ENCODE peak calls at places on chromosomes 5 and 9, in four cellular contexts. C is NCI-H345, E is T follicular helper cell, Q is type B pancreatic cell. I is an unnamed sample.

GRCh38 chr5:10719965-10720364 is 41.1 kb downstream of the DAP start:
- DNase-seq in E (no peak), Q (no peak), C (no peak), I (no peak)

GRCh38 chr9:5947912-5948311 is 57.2 kb downstream of the MLANA start:
- DNase-seq in E (no peak), Q (no peak), C (no peak), I (no peak)

GRCh38 chr5:134555889-134556311 is 30.4 kb downstream of the JADE2 start:
- DNase-seq in E (peak; percentile 77), C (peak; percentile 38), Q (no peak), I (peak; percentile 84)

GRCh38 chr5:5350101-5350500 is 72.4 kb upstream of the ICE1 start:
- DNase-seq in E (no peak), C (no peak), Q (no peak), I (no peak)

GRCh38 chr5:10562202-10563131 is 1.4 kb upstream of the ANKRD33B start:
- DNase-seq in Q (no peak), C (no peak), E (no peak), I (no peak)

GRCh38 chr5:154923441-154924430 is 14.3 kb downstream of the GEMIN5 start:
- DNase-seq in E (no peak), C (no peak), Q (no peak), I (no peak)

GRCh38 chr9:32264171-32264862 is 120.1 kb upstream of the ACO1 start:
- DNase-seq in C (no peak), E (no peak), Q (no peak), I (no peak)

GRCh38 chr5:137273511-137273910 is 225.6 kb downstream of the SPOCK1 start:
- DNase-seq in E (no peak), Q (no peak), C (no peak), I (no peak)

GRCh38 chr5:149450199-149450598 is 71.1 kb upstream of the IL17B start:
- DNase-seq in C (no peak), E (no peak), Q (no peak), I (no peak)

GRCh38 chr9:72149231-72149975 is at the start of gene GDA:
- DNase-seq in Q (no peak), E (no peak), C (no peak), I (no peak)

GRCh38 chr9:26077860-26078259 is 399.6 kb upstream of the TUSC1 start:
- DNase-seq in Q (no peak), C (no peak), E (no peak), I (no peak)

GRCh38 chr9:88652876-88653275 is 117.9 kb downstream of the NXNL2 start:
- DNase-seq in Q (no peak), C (no peak), E (no peak), I (no peak)

GRCh38 chr9:81549500-81550206 is 139.7 kb downstream of the TLE1 start:
- DNase-seq in E (no peak), C (no peak), Q (no peak), I (no peak)

GRCh38 chr9:99824378-99825157 is 2.9 kb downstream of the NR4A3 start:
- DNase-seq in E (peak; percentile 53), C (no peak), Q (peak; percentile 74), I (no peak)

GRCh38 chr5:76742586-76742985 is 26.7 kb downstream of the F2R start:
- DNase-seq in E (no peak), C (no peak), Q (no peak), I (no peak)

GRCh38 chr5:14790220-14790619 is 81.4 kb downstream of the ANKH start:
- DNase-seq in E (no peak), C (no peak), Q (no peak), I (no peak)

GRCh38 chr5:74993743-74994142 is 58.6 kb downstream of the GCNT4 start:
- DNase-seq in Q (no peak), E (no peak), C (no peak), I (peak; percentile 42)

GRCh38 chr9:89328064-89328463 is 9.8 kb downstream of the SECISBP2 start:
- DNase-seq in Q (no peak), E (no peak), C (no peak), I (no peak)

GRCh38 chr5:172348084-172348483 is 64.5 kb upstream of the UBTD2 start:
- DNase-seq in Q (no peak), E (no peak), C (no peak), I (no peak)

GRCh38 chr9:107266624-107267369 is 16.3 kb upstream of the RAD23B start:
- DNase-seq in Q (no peak), E (no peak), C (no peak), I (no peak)

GRCh38 chr9:82124090-82124489 is 135.5 kb downstream of the SPATA31D1 start:
- DNase-seq in Q (no peak), E (no peak), C (no peak), I (no peak)

GRCh38 chr5:43123887-43124286 is 3.2 kb downstream of the ZNF131 start:
- DNase-seq in C (no peak), Q (no peak), E (no peak), I (no peak)

GRCh38 chr5:173795601-173796000 is 92.5 kb upstream of the CPEB4 start:
- DNase-seq in E (no peak), C (no peak), Q (no peak), I (no peak)

GRCh38 chr5:155735388-155735787 is 591.6 kb upstream of the SGCD start:
- DNase-seq in C (peak; percentile 37), Q (no peak), E (no peak), I (no peak)

GRCh38 chr5:88544131-88544530 is 275.5 kb upstream of the TMEM161B start:
- DNase-seq in C (no peak), E (no peak), Q (no peak), I (peak; percentile 47)

GRCh38 chr9:120289990-120290925 is 289.7 kb downstream of the CDK5RAP2 start:
- DNase-seq in Q (no peak), C (no peak), E (no peak), I (peak; percentile 50)

GRCh38 chr5:35785601-35786085 is 71.0 kb upstream of the IL7R start:
- DNase-seq in C (no peak), E (no peak), Q (no peak), I (no peak)

GRCh38 chr5:101590384-101590783 is 687.3 kb upstream of the ST8SIA4 start:
- DNase-seq in E (no peak), C (no peak), Q (no peak), I (no peak)

GRCh38 chr9:133641396-133641655 is 5.2 kb downstream of the DBH start:
- DNase-seq in C (no peak), Q (no peak), E (no peak), I (peak; percentile 57)

GRCh38 chr5:55278778-55279177 is 28.7 kb downstream of the DHX29 start:
- DNase-seq in Q (no peak), C (no peak), E (no peak), I (no peak)

GRCh38 chr9:121201045-121201737 is 478 bp downstream of the RAB14 start:
- DNase-seq in E (peak; percentile 33), C (peak; percentile 13), Q (peak; percentile 76), I (no peak)

GRCh38 chr5:177447066-177447610 is 524 bp downstream of the PRR7 start:
- DNase-seq in Q (no peak), C (peak; percentile 82), E (peak; percentile 79), I (peak; percentile 52)